ENCODE peak calls at places on chromosomes 1 and 21, in four cellular contexts. One of them, this sample, is unnamed.

GRCh38 chr1:13543927-13544556 is 30.2 kb upstream of the LRRC38 start:
- DNase-seq in neuronal stem cell: peak; percentile 11
- DNase-seq in stimulated activated naive B cell treated with anti-CD40 and anti-IgM and Interleukin-4, amounts not matched to agents 10 μg/mL and 1 μg/mL and 100 μg/mL, for 72 hours: no peak
- DNase-seq in iris pigment epithelial cell: peak; percentile 4
- DNase-seq in this sample: no peak

GRCh38 chr1:18144921-18145699 is 37.5 kb downstream of the IGSF21 start:
- DNase-seq in neuronal stem cell: no peak
- DNase-seq in stimulated activated naive B cell treated with anti-CD40 and anti-IgM and Interleukin-4, amounts not matched to agents 10 μg/mL and 1 μg/mL and 100 μg/mL, for 72 hours: no peak
- DNase-seq in iris pigment epithelial cell: no peak
- DNase-seq in this sample: no peak

GRCh38 chr1:29592731-29593130 is 356.4 kb downstream of the PTPRU start:
- DNase-seq in neuronal stem cell: no peak
- DNase-seq in stimulated activated naive B cell treated with anti-CD40 and anti-IgM and Interleukin-4, amounts not matched to agents 10 μg/mL and 1 μg/mL and 100 μg/mL, for 72 hours: no peak
- DNase-seq in iris pigment epithelial cell: no peak
- DNase-seq in this sample: no peak

GRCh38 chr1:225772323-225772768 is 5.3 kb upstream of the SRP9 start:
- DNase-seq in neuronal stem cell: peak; percentile 82
- DNase-seq in stimulated activated naive B cell treated with anti-CD40 and anti-IgM and Interleukin-4, amounts not matched to agents 10 μg/mL and 1 μg/mL and 100 μg/mL, for 72 hours: peak; percentile 24
- DNase-seq in iris pigment epithelial cell: peak; percentile 89
- DNase-seq in this sample: peak; percentile 77

GRCh38 chr21:46078984-46079356 is 18.9 kb upstream of the COL6A2 start:
- DNase-seq in neuronal stem cell: no peak
- DNase-seq in stimulated activated naive B cell treated with anti-CD40 and anti-IgM and Interleukin-4, amounts not matched to agents 10 μg/mL and 1 μg/mL and 100 μg/mL, for 72 hours: no peak
- DNase-seq in iris pigment epithelial cell: no peak
- DNase-seq in this sample: no peak

GRCh38 chr1:94622757-94623156 is 81.2 kb upstream of the F3 start:
- DNase-seq in neuronal stem cell: peak; percentile 33
- DNase-seq in stimulated activated naive B cell treated with anti-CD40 and anti-IgM and Interleukin-4, amounts not matched to agents 10 μg/mL and 1 μg/mL and 100 μg/mL, for 72 hours: no peak
- DNase-seq in iris pigment epithelial cell: peak; percentile 88
- DNase-seq in this sample: no peak

GRCh38 chr1:246324711-246325110 is 182.4 kb downstream of the SMYD3 start:
- DNase-seq in neuronal stem cell: peak; percentile 17
- DNase-seq in stimulated activated naive B cell treated with anti-CD40 and anti-IgM and Interleukin-4, amounts not matched to agents 10 μg/mL and 1 μg/mL and 100 μg/mL, for 72 hours: no peak
- DNase-seq in iris pigment epithelial cell: peak; percentile 58
- DNase-seq in this sample: no peak

GRCh38 chr1:228849011-228849541 is 113.8 kb downstream of the RHOU start:
- DNase-seq in neuronal stem cell: no peak
- DNase-seq in stimulated activated naive B cell treated with anti-CD40 and anti-IgM and Interleukin-4, amounts not matched to agents 10 μg/mL and 1 μg/mL and 100 μg/mL, for 72 hours: no peak
- DNase-seq in iris pigment epithelial cell: no peak
- DNase-seq in this sample: no peak

GRCh38 chr1:20729155-20729931 is 3.2 kb downstream of the SH2D5 start:
- DNase-seq in neuronal stem cell: no peak
- DNase-seq in stimulated activated naive B cell treated with anti-CD40 and anti-IgM and Interleukin-4, amounts not matched to agents 10 μg/mL and 1 μg/mL and 100 μg/mL, for 72 hours: no peak
- DNase-seq in iris pigment epithelial cell: no peak
- DNase-seq in this sample: no peak

GRCh38 chr1:57300186-57300585 is 123.7 kb downstream of the DAB1 start:
- DNase-seq in neuronal stem cell: no peak
- DNase-seq in stimulated activated naive B cell treated with anti-CD40 and anti-IgM and Interleukin-4, amounts not matched to agents 10 μg/mL and 1 μg/mL and 100 μg/mL, for 72 hours: no peak
- DNase-seq in iris pigment epithelial cell: no peak
- DNase-seq in this sample: no peak

GRCh38 chr1:11998636-11999035 is 18.4 kb downstream of the MFN2 start:
- DNase-seq in neuronal stem cell: no peak
- DNase-seq in stimulated activated naive B cell treated with anti-CD40 and anti-IgM and Interleukin-4, amounts not matched to agents 10 μg/mL and 1 μg/mL and 100 μg/mL, for 72 hours: no peak
- DNase-seq in iris pigment epithelial cell: no peak
- DNase-seq in this sample: no peak

GRCh38 chr1:211564084-211564483 is 14.9 kb downstream of the SLC30A1 start:
- DNase-seq in neuronal stem cell: no peak
- DNase-seq in stimulated activated naive B cell treated with anti-CD40 and anti-IgM and Interleukin-4, amounts not matched to agents 10 μg/mL and 1 μg/mL and 100 μg/mL, for 72 hours: no peak
- DNase-seq in iris pigment epithelial cell: no peak
- DNase-seq in this sample: no peak

GRCh38 chr1:22611530-22611947 is 24.9 kb upstream of the C1QA start:
- DNase-seq in neuronal stem cell: peak; percentile 80
- DNase-seq in stimulated activated naive B cell treated with anti-CD40 and anti-IgM and Interleukin-4, amounts not matched to agents 10 μg/mL and 1 μg/mL and 100 μg/mL, for 72 hours: no peak
- DNase-seq in iris pigment epithelial cell: peak; percentile 50
- DNase-seq in this sample: peak; percentile 17

GRCh38 chr1:36542962-36543515 is 60.3 kb upstream of the CSF3R start:
- DNase-seq in neuronal stem cell: no peak
- DNase-seq in stimulated activated naive B cell treated with anti-CD40 and anti-IgM and Interleukin-4, amounts not matched to agents 10 μg/mL and 1 μg/mL and 100 μg/mL, for 72 hours: no peak
- DNase-seq in iris pigment epithelial cell: no peak
- DNase-seq in this sample: no peak